ENCODE peak calls at places on chromosomes 1 and 21, in seven cellular contexts. D is stimulated activated CD4-positive, alpha-beta T cell treated with anti-CD3 and anti-CD28 coated beads, TNF-alpha, amount 100 ng/mL, for 4 hours; Y is Peyer's patch; F is left cardiac atrium; U is uterus; O is retinal pigment epithelial cell; M is hypothalamus. G is an unnamed sample.

GRCh38 chr1:222546091-222546490 is 1.8 kb downstream of the HHIPL2 start:
- DNase-seq in D (no peak), Y (no peak), F (no peak), U (no peak), O (no peak), M (no peak), G (no peak)

GRCh38 chr1:52059326-52059725 is 3.2 kb downstream of the BTF3L4 start:
- DNase-seq in D (no peak), Y (no peak), F (no peak), U (no peak), O (no peak), M (no peak), G (no peak)

GRCh38 chr1:111290640-111291039 is at the start of gene CHIA:
- DNase-seq in D (no peak), Y (no peak), F (peak; percentile 23), U (no peak), O (no peak), M (peak; percentile 4), G (no peak)

GRCh38 chr1:82399093-82399492 is 598.4 kb downstream of the ADGRL2 start:
- DNase-seq in D (no peak), Y (no peak), F (no peak), U (no peak), O (no peak), M (no peak), G (no peak)

GRCh38 chr1:25727026-25727818 is 72.8 kb upstream of the SELENON start:
- DNase-seq in D (no peak), Y (no peak), F (no peak), U (no peak), O (no peak), M (no peak), G (no peak)

GRCh38 chr1:33821291-33821690 is 42.6 kb upstream of the HMGB4 start:
- DNase-seq in D (no peak), Y (no peak), F (no peak), U (no peak), O (no peak), M (no peak), G (no peak)

GRCh38 chr1:239545466-239545865 is 159.1 kb downstream of the CHRM3 start:
- DNase-seq in D (no peak), Y (no peak), F (no peak), U (no peak), O (no peak), M (no peak), G (no peak)

GRCh38 chr1:109425391-109425790 is 857 bp downstream of the PSMA5 start:
- DNase-seq in D (no peak), Y (no peak), F (no peak), U (no peak), O (no peak), M (no peak), G (no peak)

GRCh38 chr1:173095632-173096031 is 44.9 kb upstream of the TNFSF18 start:
- DNase-seq in D (no peak), Y (no peak), F (no peak), U (no peak), O (peak; percentile 43), M (no peak), G (no peak)

GRCh38 chr1:222334026-222334680 is 213.8 kb downstream of the HHIPL2 start:
- DNase-seq in D (no peak), Y (no peak), F (no peak), U (no peak), O (peak; percentile 27), M (no peak), G (no peak)

GRCh38 chr1:198443374-198444233 is 96.9 kb downstream of the ATP6V1G3 start:
- DNase-seq in D (no peak), Y (no peak), F (no peak), U (no peak), O (peak; percentile 94), M (no peak), G (no peak)

GRCh38 chr1:42315500-42315899 is 19.5 kb downstream of the FOXJ3 start:
- DNase-seq in D (no peak), Y (no peak), F (no peak), U (no peak), O (no peak), M (no peak), G (no peak)

GRCh38 chr1:63087966-63088365 is 234.4 kb upstream of the FOXD3 start:
- DNase-seq in D (no peak), Y (no peak), F (no peak), U (no peak), O (no peak), M (peak; percentile 62), G (no peak)

GRCh38 chr1:199422206-199422605 is 605.3 kb upstream of the NR5A2 start:
- DNase-seq in D (no peak), Y (no peak), F (no peak), U (no peak), O (no peak), M (no peak), G (no peak)

GRCh38 chr1:68780919-68781318 is 284.0 kb upstream of the DEPDC1 start:
- DNase-seq in D (no peak), Y (no peak), F (no peak), U (no peak), O (no peak), M (no peak), G (no peak)

GRCh38 chr1:35568975-35569395 is 4.1 kb upstream of the TFAP2E start:
- DNase-seq in D (peak; percentile 31), Y (peak; percentile 61), F (no peak), U (no peak), O (no peak), M (peak; percentile 58), G (no peak)

GRCh38 chr1:241717975-241718374 is 65.9 kb downstream of the WDR64 start:
- DNase-seq in D (no peak), Y (no peak), F (no peak), U (no peak), O (no peak), M (no peak), G (no peak)

GRCh38 chr21:41616063-41616591 is 108.2 kb upstream of the TMPRSS2 start:
- DNase-seq in D (no peak), Y (no peak), F (peak; percentile 57), U (no peak), O (no peak), M (no peak), G (no peak)

GRCh38 chr1:16068356-16069270 is 4.8 kb downstream of the FAM131C start:
- DNase-seq in D (no peak), Y (no peak), F (peak; percentile 57), U (no peak), O (no peak), M (peak; percentile 56), G (no peak)

GRCh38 chr1:107195476-107195875 is 54.6 kb downstream of the NTNG1 start:
- DNase-seq in D (no peak), Y (no peak), F (no peak), U (no peak), O (no peak), M (no peak), G (no peak)

GRCh38 chr1:29621826-29622435 is 385.6 kb downstream of the PTPRU start:
- DNase-seq in D (no peak), Y (peak; percentile 12), F (no peak), U (no peak), O (no peak), M (no peak), G (no peak)

GRCh38 chr1:91693542-91693941 is 192.4 kb downstream of the TGFBR3 start:
- DNase-seq in D (no peak), Y (no peak), F (peak; percentile 43), U (no peak), O (no peak), M (peak; percentile 23), G (no peak)

GRCh38 chr1:144101397-144102050 is 129.7 kb upstream of the FAM72C start:
- DNase-seq in D (peak; percentile 1), Y (peak; percentile 16), F (peak; percentile 46), U (peak; percentile 25), O (no peak), M (no peak), G (no peak)

GRCh38 chr21:29077651-29078090 is 4.2 kb upstream of the CCT8 start:
- DNase-seq in D (no peak), Y (peak; percentile 35), F (no peak), U (no peak), O (no peak), M (no peak), G (no peak)

GRCh38 chr1:156356875-156357534 is 12.0 kb upstream of the RHBG start:
- DNase-seq in D (peak; percentile 43), Y (peak; percentile 38), F (peak; percentile 41), U (no peak), O (no peak), M (peak; percentile 8), G (no peak)

G was measured in SIG-M5.